ENCODE peak calls at places on chromosomes 6 and 20, in six cellular contexts. V is mucosa of descending colon; L is CD4-positive, CD25-positive, alpha-beta regulatory T cell; R is trophoblast cell; Y is HCT116; W is testis. Q is an unnamed sample. For H3K4me1, the result is how much of the 10 kb centered on the place peaks cover.

GRCh38 chr6:127932708-127933107 is 31.9 kb upstream of the THEMIS start:
- DNase-seq in V (no peak), L (no peak), R (no peak), Y (no peak), W (no peak), Q (no peak)

GRCh38 chr20:43541214-43541613 is 17.6 kb upstream of the SGK2 start:
- DNase-seq in V (no peak), L (no peak), R (peak), Y (no peak), W (no peak), Q (peak)

GRCh38 chr6:170165085-170165484 is 125.8 kb downstream of the DLL1 start:
- DNase-seq in V (no peak), L (no peak), R (no peak), Y (no peak), W (no peak), Q (no peak)

GRCh38 chr6:67615796-67616195 is 1019.3 kb upstream of the ADGRB3 start:
- DNase-seq in V (no peak), L (no peak), R (no peak), Y (no peak), W (no peak), Q (no peak)

GRCh38 chr6:236519-236918 is 55.8 kb upstream of the DUSP22 start:
- DNase-seq in V (no peak), L (no peak), R (no peak), Y (no peak), W (no peak), Q (no peak)

GRCh38 chr20:25308671-25309394 is 60.9 kb downstream of the PYGB start:
- DNase-seq in V (no peak), L (no peak), R (peak), Y (peak), W (no peak), Q (no peak)

GRCh38 chr6:108564178-108564577 is 3.5 kb downstream of the FOXO3 start:
- DNase-seq in V (no peak), L (no peak), R (peak), Y (peak), W (no peak), Q (peak)

GRCh38 chr20:59350330-59351147 is 50.1 kb downstream of the EDN3 start:
- DNase-seq in V (no peak), L (no peak), R (no peak), Y (no peak), W (no peak), Q (no peak)

GRCh38 chr6:33168202-33168601 is 24.1 kb downstream of the COL11A2 start:
- DNase-seq in V (no peak), L (no peak), R (no peak), Y (no peak), W (no peak), Q (no peak)

GRCh38 chr6:140538926-140539325 is 1164.5 kb upstream of the CITED2 start:
- DNase-seq in V (no peak), L (no peak), R (peak), Y (no peak), W (no peak), Q (no peak)

GRCh38 chr20:4012631-4013030 is 2.7 kb downstream of the RNF24 start:
- DNase-seq in V (no peak), L (no peak), R (peak), Y (no peak), W (no peak), Q (no peak)

GRCh38 chr6:147382945-147383554 is 125.4 kb upstream of the SAMD5 start:
- DNase-seq in V (peak), L (peak), R (peak), Y (peak), W (no peak), Q (no peak)

GRCh38 chr6:42010909-42011308 is 39.4 kb upstream of the TAF8 start:
- DNase-seq in V (no peak), L (no peak), R (no peak), Y (no peak), W (no peak), Q (no peak)
- H3K4me3 ChIP-seq in V (no peak), L (peak), R (no peak), Y (no peak), W (no peak), Q (no peak)

DNA sequence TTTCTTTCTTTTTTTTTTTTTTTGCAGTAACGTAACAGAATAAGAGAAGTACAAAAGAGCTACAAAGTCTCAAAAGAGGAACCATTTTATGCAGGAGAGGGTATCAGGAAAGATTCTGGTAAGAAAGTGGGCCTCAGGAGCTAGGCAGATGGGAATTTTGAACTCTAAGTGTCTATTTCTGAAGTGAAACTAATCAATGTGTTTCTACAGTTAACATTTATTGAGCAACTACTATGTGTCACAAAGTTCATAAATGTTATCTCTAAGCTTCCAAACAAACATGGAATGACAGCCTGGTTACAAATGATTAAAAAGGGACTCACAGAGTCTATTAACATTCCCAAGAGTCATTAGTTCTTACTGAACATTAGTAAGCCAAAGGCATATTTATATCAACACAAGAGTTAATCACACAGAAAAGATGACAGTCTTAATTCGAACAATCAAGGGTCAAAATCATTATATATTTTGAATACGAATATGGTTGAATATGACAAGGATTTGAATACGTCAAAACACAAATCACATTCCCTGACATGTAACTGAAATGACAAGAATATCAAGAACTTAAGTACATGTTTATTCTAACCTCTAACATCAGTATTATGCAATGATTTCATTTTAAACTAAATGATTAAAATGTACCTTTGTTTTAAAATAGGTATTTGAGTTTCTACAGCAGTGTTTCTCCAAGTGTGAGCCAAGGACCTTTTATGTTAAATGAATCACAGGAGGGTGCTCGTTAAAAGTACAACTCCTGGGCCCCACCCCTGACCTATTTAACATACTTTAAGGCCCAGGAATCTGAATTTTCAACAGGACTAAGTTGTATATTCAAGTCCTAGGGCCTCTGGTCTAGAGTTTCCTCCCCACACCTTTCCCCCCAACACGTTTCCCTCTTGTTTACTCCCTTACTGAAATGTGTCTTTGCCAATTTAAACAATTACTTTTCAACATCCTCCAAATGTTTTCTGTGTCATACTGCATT is 89.7 kb downstream of the ATXN1 start:
- DNase-seq in V (no peak), L (no peak), R (peak), Y (no peak), W (no peak), Q (no peak)
- H3K4me1 ChIP-seq in V (under half), L (under half), R (under half), Y (under half), W (under half), Q (half or more)

DNA sequence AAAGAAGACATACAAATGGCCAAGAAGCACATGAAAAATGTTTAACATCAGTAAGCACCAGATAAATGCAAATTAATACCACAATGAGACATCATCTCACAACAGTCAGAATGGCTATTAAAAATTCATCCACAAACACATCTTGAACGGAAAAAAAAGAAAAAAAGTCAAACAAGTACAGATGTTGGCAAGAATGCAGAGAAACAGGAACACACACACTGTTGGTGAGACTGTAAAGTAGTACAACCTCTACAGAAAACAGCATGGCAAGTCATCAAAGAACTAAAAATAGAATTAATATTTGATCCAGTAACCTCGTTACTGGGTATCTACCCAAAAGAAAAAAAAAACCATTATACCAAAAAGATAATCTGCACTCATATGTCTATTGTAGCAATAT is 6.5 kb downstream of the STX7 start:
- DNase-seq in V (no peak), L (no peak), R (no peak), Y (no peak), W (no peak), Q (no peak)
- H3K4me3 ChIP-seq in V (no peak), L (no peak), R (no peak), Y (no peak), W (no peak), Q (no peak)

GRCh38 chr20:64179805-64180204 is 15.6 kb downstream of the MYT1 start:
- DNase-seq in V (no peak), L (no peak), R (no peak), Y (no peak), W (no peak), Q (no peak)

GRCh38 chr20:64176548-64177419 is 12.5 kb downstream of the MYT1 start:
- DNase-seq in V (no peak), L (no peak), R (no peak), Y (no peak), W (no peak), Q (no peak)

GRCh38 chr20:64177787-64178186 is 13.5 kb downstream of the MYT1 start:
- DNase-seq in V (no peak), L (no peak), R (no peak), Y (no peak), W (no peak), Q (no peak)

GRCh38 chr20:64180673-64181072 is 16.4 kb downstream of the MYT1 start:
- DNase-seq in V (no peak), L (no peak), R (no peak), Y (no peak), W (no peak), Q (no peak)

GRCh38 chr20:64177420-64177783 is 13.2 kb downstream of the MYT1 start:
- DNase-seq in V (no peak), L (no peak), R (no peak), Y (no peak), W (no peak), Q (no peak)
- H3K4me1 ChIP-seq in V (under half), L (under half), R (under half), Y (under half), W (under half), Q (under half)

DNA sequence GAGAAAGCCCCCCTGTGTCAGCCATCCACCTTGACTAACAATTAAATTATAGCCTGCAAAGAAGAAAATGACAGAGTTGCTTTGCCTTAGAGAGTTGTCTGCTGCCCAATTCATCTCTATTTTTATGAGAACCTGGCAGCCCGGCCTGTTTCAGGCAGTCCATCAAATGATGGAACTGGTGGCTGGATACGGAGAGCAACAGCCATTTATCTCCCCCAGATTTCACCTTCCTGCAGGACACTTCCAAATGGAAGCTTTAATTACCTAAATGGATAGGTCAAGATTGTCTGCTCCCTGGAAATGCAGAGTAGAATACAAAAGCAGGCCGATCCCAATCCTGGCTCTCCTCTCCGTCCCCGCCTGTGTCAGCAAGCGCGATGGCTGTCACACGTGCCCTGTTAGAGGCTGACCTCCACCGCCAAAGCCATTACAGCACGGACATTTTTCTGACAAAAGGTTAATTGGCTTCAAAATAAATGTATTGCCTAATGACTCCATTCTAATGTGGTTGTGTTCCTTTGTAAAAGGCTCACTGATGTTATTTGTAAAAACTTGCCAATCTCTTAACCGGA is 86.7 kb downstream of the PACRG start:
- DNase-seq in V (no peak), L (no peak), R (no peak), Y (no peak), W (no peak), Q (no peak)
- H3K4me3 ChIP-seq in V (no peak), L (no peak), R (no peak), Y (no peak), W (no peak), Q (no peak)

GRCh38 chr6:114327074-114327473 is 15.7 kb downstream of the HS3ST5 start:
- DNase-seq in V (no peak), L (no peak), R (no peak), Y (no peak), W (no peak), Q (no peak)
- H3K4me1 ChIP-seq in V (under half), L (under half), R (under half), Y (under half), W (under half), Q (under half)

DNA sequence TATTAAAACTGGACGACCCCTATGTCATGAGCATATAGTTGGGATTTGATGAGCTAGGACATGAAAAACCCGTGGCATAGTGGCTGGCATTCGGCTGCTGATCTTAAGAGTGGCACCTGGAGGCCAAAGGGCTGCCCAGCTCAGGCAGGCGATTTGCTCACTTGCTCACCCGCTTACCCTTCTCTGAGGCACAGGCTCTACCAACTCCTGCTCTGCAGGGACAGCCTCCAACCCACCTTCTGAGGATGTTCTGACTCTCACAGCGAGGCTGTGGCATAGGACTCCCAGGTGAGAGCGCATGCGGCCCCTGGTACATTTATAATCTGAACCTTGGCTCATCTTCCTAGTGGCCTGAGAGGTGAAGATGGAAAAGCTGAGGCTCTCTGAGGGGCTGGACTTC is 995 bp downstream of the RSPO4 start:
- DNase-seq in V (no peak), L (no peak), R (no peak), Y (no peak), W (no peak), Q (no peak)
- H3K4me3 ChIP-seq in V (no peak), L (no peak), R (no peak), Y (no peak), W (no peak), Q (no peak)